ENCODE peak calls at places on chromosomes 3 and 15, in seven cellular contexts. D is A673, P is cardiac muscle cell, A is adrenal gland, E is adipocyte, F is MM.1S, N is neuronal stem cell. B is an unnamed sample. For H3K36me3, the result is how much of the 10 kb centered on the place peaks cover.

GRCh38 chr15:85615930-85616329 is 178.8 kb downstream of the KLHL25 start:
- DNase-seq in D (peak), N (no peak), E (peak), A (no peak), F (peak), P (peak), B (no peak)

GRCh38 chr3:57226156-57226555 is 1.4 kb upstream of the APPL1 start:
- DNase-seq in E (no peak), P (no peak), F (no peak), D (no peak), N (no peak), A (no peak), B (no peak)

GRCh38 chr3:197027896-197028710 is 1.5 kb downstream of the MELTF start:
- DNase-seq in D (no peak), A (no peak), F (no peak), N (no peak), P (no peak), E (no peak), B (no peak)

GRCh38 chr3:138938056-138938876 is 8.7 kb downstream of the FOXL2 start:
- DNase-seq in N (no peak), E (no peak), F (no peak), A (no peak), D (no peak), P (no peak), B (no peak)

GRCh38 chr15:100082761-100083402 is 258.9 kb downstream of the ADAMTS17 start:
- DNase-seq in F (no peak), A (no peak), E (no peak), D (no peak), P (no peak), N (no peak), B (no peak)

GRCh38 chr15:41773332-41773728 is 954 bp upstream of the MAPKBP1 start:
- DNase-seq in F (no peak), D (peak), N (no peak), P (no peak), A (no peak), E (no peak), B (no peak)

GRCh38 chr3:64257096-64257755 is 32.0 kb upstream of the PRICKLE2 start:
- DNase-seq in F (no peak), N (no peak), A (no peak), P (no peak), E (no peak), D (no peak), B (no peak)

GRCh38 chr3:186854954-186855353 is 12.4 kb downstream of the ADIPOQ start:
- DNase-seq in P (no peak), A (no peak), N (no peak), D (no peak), F (no peak), E (no peak), B (no peak)

GRCh38 chr3:187838016-187838535 is 92.8 kb upstream of the BCL6 start:
- DNase-seq in D (no peak), E (peak), P (no peak), F (no peak), A (no peak), N (no peak), B (no peak)

GRCh38 chr3:29385056-29385455 is 104.2 kb downstream of the RBMS3 start:
- DNase-seq in A (no peak), E (peak), P (no peak), F (no peak), N (no peak), D (no peak), B (no peak)

GRCh38 chr15:75620776-75621536 is 4.6 kb downstream of the SNUPN start:
- DNase-seq in P (no peak), D (peak), F (no peak), A (no peak), N (no peak), E (peak), B (no peak)

GRCh38 chr15:28975766-28976179 is 90.0 kb downstream of the APBA2 start:
- DNase-seq in E (peak), D (peak), N (no peak), P (peak), F (peak), A (peak), B (peak)

GRCh38 chr3:192928720-192929119 is 11.1 kb upstream of the MB21D2 start:
- DNase-seq in A (no peak), E (no peak), F (no peak), D (no peak), P (no peak), N (no peak), B (no peak)

GRCh38 chr3:73236867-73237266 is 175.4 kb downstream of the EBLN2 start:
- DNase-seq in D (no peak), P (no peak), E (no peak), A (no peak), N (no peak), F (no peak), B (no peak)

GRCh38 chr3:14431928-14432834 is 29.8 kb downstream of the SLC6A6 start:
- DNase-seq in D (peak), N (no peak), F (peak), A (peak), P (peak), E (peak), B (peak)

GRCh38 chr3:65836047-65836446 is 202.7 kb downstream of the MAGI1 start:
- DNase-seq in E (no peak), N (no peak), F (no peak), D (no peak), P (no peak), A (no peak), B (no peak)

GRCh38 chr3:52688266-52688665 is 2.4 kb downstream of the GNL3 start:
- DNase-seq in F (no peak), N (no peak), D (no peak), P (no peak), A (no peak), E (no peak), B (no peak)

GRCh38 chr15:92665100-92665555 is 9.6 kb upstream of the FAM174B start:
- DNase-seq in N (no peak), E (peak), D (no peak), P (peak), A (no peak), F (peak), B (no peak)

GRCh38 chr3:134007819-134008218 is 21.9 kb downstream of the SLCO2A1 start:
- DNase-seq in A (no peak), F (no peak), N (no peak), D (no peak), E (no peak), P (no peak), B (no peak)
- H3K36me3 ChIP-seq in A (under half), F (under half), N (under half), D (under half), E (under half), P (under half), B (under half)

GRCh38 chr3:50010959-50011358 is 71.0 kb downstream of the RBM6 start:
- DNase-seq in E (no peak), A (no peak), N (no peak), F (no peak), D (no peak), P (no peak), B (no peak)

DNA sequence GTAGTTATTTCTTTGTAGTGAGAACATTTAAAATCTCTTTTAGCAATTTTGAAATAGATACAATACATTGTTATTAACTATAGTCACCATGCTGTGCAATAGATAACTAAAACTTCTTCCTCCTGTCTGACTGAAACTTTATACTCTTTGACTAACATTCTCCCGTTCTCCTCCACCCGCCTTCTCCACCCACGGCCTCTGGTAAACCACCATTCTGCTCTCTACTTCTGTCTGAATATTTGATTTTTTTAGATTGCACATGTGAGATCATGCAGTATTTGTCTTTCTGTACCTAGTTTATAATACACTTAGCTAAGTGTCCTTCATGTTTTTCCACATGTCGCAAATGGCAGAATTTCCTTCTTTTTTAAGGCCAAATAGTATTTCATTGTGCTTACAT is 72.8 kb upstream of the RBM5 start:
- DNase-seq in N (no peak), F (no peak), E (no peak), P (no peak), A (no peak), D (no peak), B (no peak)
- H3K36me3 ChIP-seq in N (half or more), F (under half), E (under half), P (under half), A (under half), D (under half), B (under half)

DNA sequence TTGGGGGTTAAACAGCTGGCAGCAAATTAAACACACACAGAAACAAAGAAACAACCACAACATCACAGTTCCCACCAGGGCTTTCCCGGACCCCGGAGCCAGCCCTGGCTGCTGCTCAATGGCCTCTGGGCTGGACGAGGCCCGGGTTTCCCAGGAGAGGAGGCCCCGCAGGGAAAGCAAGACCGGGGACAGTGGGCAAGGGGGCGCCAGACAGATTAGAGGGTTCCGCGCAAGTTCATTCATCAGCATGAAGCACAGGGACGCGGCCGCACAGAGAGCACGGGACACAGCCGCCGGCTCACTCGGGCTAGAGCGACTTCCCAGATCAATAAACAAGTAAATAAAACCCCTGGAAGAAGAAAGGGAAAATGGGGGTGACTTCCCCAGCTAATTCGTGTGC is 66.4 kb upstream of the RPL32 start:
- DNase-seq in N (no peak), D (no peak), E (no peak), A (no peak), F (no peak), P (no peak), B (no peak)
- H3K36me3 ChIP-seq in N (half or more), D (under half), E (half or more), A (half or more), F (under half), P (under half), B (half or more)

GRCh38 chr3:69460034-69460433 is 74.1 kb upstream of the FRMD4B start:
- DNase-seq in N (no peak), F (no peak), P (no peak), A (no peak), D (no peak), E (no peak), B (no peak)
- H3K36me3 ChIP-seq in N (under half), F (under half), P (under half), A (under half), D (under half), E (under half), B (under half)

DNA sequence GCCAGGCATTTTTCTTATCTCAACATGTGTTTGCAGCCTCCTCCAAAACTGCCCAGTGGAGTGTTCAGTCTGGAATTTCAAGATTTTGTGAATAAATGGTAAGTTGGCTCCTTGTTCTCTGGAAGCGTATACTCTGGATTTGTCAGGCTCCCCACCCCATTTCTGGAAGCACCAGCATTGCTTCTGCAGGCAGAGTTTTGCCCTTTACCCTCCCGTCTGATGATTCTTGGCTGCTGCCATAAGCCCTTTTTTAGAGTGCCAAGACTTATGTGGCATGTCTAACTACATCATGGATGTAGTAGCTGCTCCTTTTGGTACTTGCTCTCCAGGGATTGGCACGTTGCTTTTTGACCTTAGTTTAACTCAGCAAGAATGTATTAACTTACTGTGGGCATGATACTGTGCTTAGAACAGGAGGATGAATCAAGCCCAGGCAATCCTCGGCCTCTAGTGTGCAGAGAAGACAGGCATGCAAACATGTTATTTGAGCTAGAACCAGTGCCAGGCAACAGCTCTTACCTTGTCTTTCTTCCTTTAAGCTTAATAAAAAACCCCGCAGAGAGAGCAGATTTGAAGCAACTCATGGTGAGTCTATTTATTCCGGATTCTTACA is 8.3 kb downstream of the SNAPC5 start:
- DNase-seq in P (no peak), A (no peak), E (no peak), F (no peak), D (no peak), N (no peak), B (no peak)
- H3K36me3 ChIP-seq in P (under half), A (half or more), E (half or more), F (under half), D (half or more), N (half or more), B (half or more)

GRCh38 chr15:88617790-88618189 is 3.4 kb upstream of the AEN start:
- DNase-seq in F (no peak), E (no peak), D (no peak), P (no peak), N (no peak), A (peak), B (no peak)

GRCh38 chr15:88617031-88617722 is 4.0 kb upstream of the AEN start:
- DNase-seq in N (no peak), A (peak), D (no peak), E (no peak), F (no peak), P (no peak), B (no peak)

GRCh38 chr15:88613074-88613944 is 7.8 kb upstream of the AEN start:
- DNase-seq in E (no peak), D (no peak), P (peak), N (no peak), F (no peak), A (no peak), B (no peak)

GRCh38 chr15:88616240-88616639 is 4.9 kb upstream of the AEN start:
- DNase-seq in A (peak), P (no peak), E (no peak), D (no peak), N (no peak), F (no peak), B (no peak)

DNA sequence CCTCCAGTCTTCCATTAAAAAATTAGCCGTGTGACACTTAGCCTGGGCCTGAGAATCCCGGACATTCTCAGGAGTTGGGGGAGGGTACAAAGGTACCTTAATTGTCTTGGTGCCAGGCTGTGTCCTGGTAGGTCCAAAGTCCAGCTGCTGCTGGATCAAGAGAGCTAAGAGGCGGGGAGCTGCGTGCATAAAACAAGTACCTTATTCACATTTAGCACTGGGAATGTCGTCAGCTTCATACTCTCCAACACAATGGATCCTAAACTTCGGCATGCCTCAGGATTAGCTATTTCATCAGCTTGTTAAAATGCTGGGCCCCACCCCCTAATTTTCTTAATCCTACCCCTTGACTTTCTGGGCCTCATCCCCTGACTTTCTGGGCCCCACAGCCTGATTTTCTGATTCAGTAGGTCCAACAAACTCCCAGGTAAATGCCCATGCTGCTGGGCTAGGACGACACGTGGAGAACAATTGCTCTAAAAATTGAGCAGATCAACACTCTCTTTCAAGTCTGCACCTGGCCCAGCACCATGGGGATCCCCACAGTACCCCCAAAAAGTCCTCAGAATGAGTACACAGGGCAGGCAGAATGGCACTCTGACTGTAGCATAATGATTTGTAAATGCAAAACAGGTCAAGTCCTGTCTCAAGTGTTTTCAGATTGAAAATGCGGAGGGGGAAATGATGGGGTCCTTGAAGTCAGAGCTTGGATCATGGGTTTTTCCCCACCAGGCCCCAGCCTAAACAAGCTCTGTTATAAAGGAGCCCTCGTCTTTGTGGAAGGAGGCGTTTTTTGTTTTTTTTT is 5.6 kb upstream of the AEN start:
- DNase-seq in D (no peak), E (no peak), P (no peak), F (no peak), N (no peak), A (peak), B (no peak)
- H3K36me3 ChIP-seq in D (under half), E (under half), P (under half), F (under half), N (under half), A (under half), B (under half)